ENCODE peak calls at places on chromosomes 12 and 14, in ten cellular contexts. A, C, Z, P, X, F, G, K, B and R are unnamed samples.

GRCh38 chr12:868722-869121 is 80.8 kb downstream of the RAD52 start:
- DNase-seq in B (no peak), C (no peak), F (no peak), G (peak), P (no peak), K (no peak), Z (no peak), X (no peak), A (no peak), R (no peak)

GRCh38 chr12:45934956-45935355 is 55.4 kb downstream of the SCAF11 start:
- DNase-seq in X (no peak), P (no peak), F (no peak), Z (no peak), C (no peak), B (no peak), G (no peak), K (no peak), A (no peak), R (no peak)

GRCh38 chr12:54033106-54033979 is 493 bp downstream of the HOXC5 start:
- DNase-seq in X (no peak), Z (no peak), G (no peak), F (no peak), A (no peak), C (no peak), K (no peak), B (no peak), P (peak), R (no peak)

GRCh38 chr12:130708648-130709047 is 7.5 kb downstream of the RIMBP2 start:
- DNase-seq in Z (no peak), G (no peak), F (no peak), A (no peak), X (no peak), B (no peak), C (no peak), K (no peak), P (no peak), R (no peak)

GRCh38 chr12:88960213-88960878 is 380.1 kb upstream of the KITLG start:
- DNase-seq in B (no peak), A (no peak), Z (no peak), F (no peak), K (no peak), G (no peak), P (no peak), C (no peak), X (no peak), R (no peak)

GRCh38 chr14:53670701-53671100 is 285.9 kb downstream of the BMP4 start:
- DNase-seq in A (no peak), B (no peak), C (no peak), F (no peak), K (no peak), G (no peak), Z (peak), X (no peak), P (no peak), R (no peak)

GRCh38 chr14:80764496-80764895 is 177.0 kb downstream of the CEP128 start:
- DNase-seq in B (no peak), C (no peak), Z (no peak), P (no peak), X (no peak), K (no peak), F (no peak), A (no peak), G (no peak), R (no peak)

GRCh38 chr14:24232645-24233537 is at the start of gene GMPR2:
- DNase-seq in K (no peak), P (peak), G (no peak), B (no peak), Z (no peak), C (no peak), A (no peak), X (no peak), F (no peak), R (no peak)

GRCh38 chr12:76820888-76821482 is 57.1 kb downstream of the ZDHHC17 start:
- DNase-seq in A (no peak), G (peak), C (no peak), B (peak), K (no peak), X (peak), P (no peak), Z (no peak), F (no peak), R (peak)

GRCh38 chr12:54394281-54394719 is 9.8 kb upstream of the ZNF385A start:
- DNase-seq in F (no peak), C (peak), K (peak), A (no peak), P (peak), X (peak), Z (no peak), B (peak), G (peak), R (no peak)

GRCh38 chr12:18135509-18135908 is 45.5 kb upstream of the RERGL start:
- DNase-seq in Z (no peak), G (no peak), C (no peak), B (no peak), K (no peak), A (no peak), F (no peak), P (no peak), X (no peak), R (no peak)

GRCh38 chr14:64971452-64971889 is 665 bp downstream of the RAB15 start:
- DNase-seq in B (no peak), Z (no peak), F (no peak), X (no peak), K (no peak), G (no peak), C (no peak), A (no peak), P (no peak), R (no peak)

GRCh38 chr14:53044486-53044885 is 93.6 kb upstream of the FERMT2 start:
- DNase-seq in G (no peak), K (no peak), Z (no peak), C (no peak), B (no peak), F (no peak), X (no peak), P (no peak), A (no peak), R (no peak)

GRCh38 chr12:124299628-124300388 is 4.9 kb downstream of the RFLNA start:
- DNase-seq in A (no peak), X (no peak), K (no peak), Z (no peak), G (no peak), F (no peak), P (no peak), C (no peak), B (no peak), R (no peak)

GRCh38 chr12:120376416-120376815 is 7.5 kb upstream of the MSI1 start:
- DNase-seq in X (no peak), F (no peak), Z (no peak), K (no peak), C (no peak), P (no peak), A (no peak), B (no peak), G (no peak), R (no peak)

GRCh38 chr14:31037709-31038221 is 11.6 kb upstream of the STRN3 start:
- DNase-seq in F (no peak), G (no peak), B (no peak), P (no peak), K (no peak), X (no peak), A (no peak), Z (no peak), C (no peak), R (no peak)

GRCh38 chr12:63103489-63104131 is 47.4 kb downstream of the AVPR1A start:
- DNase-seq in B (no peak), P (peak), F (no peak), A (no peak), K (no peak), Z (no peak), C (no peak), X (peak), G (peak), R (no peak)

GRCh38 chr12:77577756-77578155 is 252.9 kb upstream of the NAV3 start:
- DNase-seq in A (no peak), C (no peak), F (no peak), P (no peak), Z (peak), B (no peak), K (no peak), X (no peak), G (no peak), R (no peak)

GRCh38 chr14:99125113-99125512 is 146.9 kb downstream of the BCL11B start:
- DNase-seq in G (no peak), P (no peak), K (no peak), Z (no peak), C (no peak), F (no peak), A (no peak), X (no peak), B (no peak), R (no peak)

GRCh38 chr12:15996254-15996653 is 85.1 kb downstream of the DERA start:
- DNase-seq in P (no peak), G (peak), Z (no peak), K (no peak), B (peak), F (no peak), C (no peak), X (no peak), A (no peak), R (peak)

GRCh38 chr12:80412343-80412953 is 31.6 kb upstream of the PTPRQ start:
- DNase-seq in F (no peak), G (peak), P (no peak), B (peak), X (peak), C (no peak), Z (no peak), A (no peak), K (no peak), R (no peak)

GRCh38 chr12:12890492-12890814 is 909 bp upstream of the GPRC5A start:
- DNase-seq in P (no peak), K (no peak), A (no peak), G (no peak), X (no peak), C (no peak), B (no peak), F (no peak), Z (no peak), R (no peak)

GRCh38 chr14:55339770-55340169 is 68.5 kb downstream of the FBXO34 start:
- DNase-seq in Z (no peak), P (peak), X (no peak), G (no peak), K (no peak), A (no peak), F (no peak), C (peak), B (no peak), R (no peak)

GRCh38 chr14:32933623-32933942 is 5.1 kb upstream of the NPAS3 start:
- DNase-seq in P (no peak), K (no peak), F (no peak), B (no peak), Z (no peak), G (no peak), X (no peak), C (no peak), A (no peak), R (no peak)

GRCh38 chr12:50082644-50083043 is 2.5 kb upstream of the SMARCD1 start:
- DNase-seq in B (no peak), C (no peak), A (no peak), G (no peak), F (no peak), Z (no peak), X (no peak), P (no peak), K (no peak), R (peak)

GRCh38 chr12:120833849-120834248 is 70.3 kb downstream of the SPPL3 start:
- DNase-seq in X (no peak), Z (no peak), P (no peak), K (no peak), C (no peak), F (no peak), B (no peak), A (no peak), G (no peak), R (no peak)

GRCh38 chr12:75489613-75490210 is 9.2 kb downstream of the GLIPR1 start:
- DNase-seq in X (no peak), P (peak), F (no peak), Z (no peak), C (no peak), A (no peak), G (no peak), B (no peak), K (peak), R (no peak)

GRCh38 chr14:105227346-105227745 is 21.0 kb upstream of the BTBD6 start:
- DNase-seq in K (no peak), B (no peak), F (no peak), P (no peak), Z (no peak), X (no peak), C (no peak), G (no peak), A (no peak), R (no peak)

GRCh38 chr14:55065411-55065810 is 14.0 kb downstream of the MAPK1IP1L start:
- DNase-seq in P (no peak), F (no peak), A (no peak), G (no peak), X (no peak), C (no peak), Z (no peak), K (no peak), B (no peak), R (no peak)

GRCh38 chr12:80222261-80222660 is 122.9 kb downstream of the OTOGL start:
- DNase-seq in G (no peak), B (no peak), P (no peak), Z (no peak), K (no peak), A (no peak), X (no peak), C (no peak), F (no peak), R (no peak)

GRCh38 chr12:8544295-8544694 is 3.6 kb upstream of the CLEC4E start:
- DNase-seq in F (peak), G (peak), A (peak), K (peak), B (peak), X (no peak), P (peak), C (peak), Z (peak), R (peak)

GRCh38 chr12:3033538-3033865 is 43.7 kb upstream of the TSPAN9 start:
- DNase-seq in F (no peak), B (no peak), Z (no peak), A (no peak), G (no peak), K (no peak), X (no peak), P (no peak), C (no peak), R (no peak)

GRCh38 chr12:19120795-19121194 is 8.7 kb upstream of the PLEKHA5 start:
- DNase-seq in G (no peak), B (no peak), A (no peak), Z (no peak), X (no peak), K (no peak), P (no peak), C (no peak), F (no peak), R (no peak)

GRCh38 chr12:113127791-113128199 is 7.8 kb downstream of the RASAL1 start:
- DNase-seq in C (no peak), X (no peak), A (no peak), K (no peak), B (no peak), G (no peak), Z (no peak), F (no peak), P (no peak), R (no peak)

GRCh38 chr14:41016213-41016612 is 590.5 kb upstream of the LRFN5 start:
- DNase-seq in G (no peak), P (no peak), C (no peak), Z (no peak), B (no peak), F (no peak), K (no peak), A (no peak), X (no peak), R (no peak)

GRCh38 chr14:67186789-67187188 is 2.5 kb upstream of the GARIN2 start:
- DNase-seq in G (no peak), A (no peak), P (no peak), C (no peak), X (no peak), K (no peak), Z (no peak), B (no peak), F (no peak), R (no peak)

GRCh38 chr12:24911284-24911791 is 37.6 kb downstream of the BCAT1 start:
- DNase-seq in C (no peak), B (no peak), F (no peak), X (no peak), P (no peak), K (no peak), Z (peak), G (no peak), A (no peak), R (no peak)

GRCh38 chr12:13368971-13369370 is 172.4 kb downstream of the EMP1 start:
- DNase-seq in F (no peak), K (no peak), A (no peak), P (no peak), Z (no peak), X (no peak), B (no peak), G (no peak), C (no peak), R (no peak)

GRCh38 chr12:25529738-25530137 is 23.3 kb downstream of the LMNTD1 start:
- DNase-seq in K (no peak), G (no peak), A (no peak), B (no peak), Z (no peak), F (no peak), X (no peak), C (no peak), P (no peak), R (no peak)